ENCODE peak calls at places on chromosome 1, in nine cellular contexts. S is IMR-90; A is uterus; T is pancreas; G is ovary; F is CD4-positive, alpha-beta T cell; L is heart right ventricle; D is foreskin keratinocyte; E is stomach. N is an unnamed sample.

GRCh38 chr1:238099871-238100270 is 209.1 kb upstream of the ZP4 start:
- DNase-seq in S (peak), A (no peak), T (no peak), G (no peak), F (no peak), L (no peak), D (peak), E (no peak), N (no peak)

GRCh38 chr1:26288311-26288941 is 8.5 kb downstream of the SH3BGRL3 start:
- DNase-seq in S (peak), A (no peak), T (no peak), G (no peak), F (no peak), L (no peak), D (no peak), E (no peak), N (no peak)

GRCh38 chr1:219444469-219444868 is 168.4 kb downstream of the ZC3H11B start:
- DNase-seq in S (no peak), A (no peak), T (no peak), G (no peak), F (no peak), L (no peak), D (no peak), E (no peak), N (no peak)

GRCh38 chr1:82019512-82019911 is 218.8 kb downstream of the ADGRL2 start:
- DNase-seq in S (no peak), A (no peak), T (no peak), G (no peak), F (no peak), L (no peak), D (peak), E (no peak), N (no peak)

GRCh38 chr1:44471911-44472439 is 66.9 kb downstream of the RNF220 start:
- DNase-seq in S (no peak), A (no peak), T (no peak), G (no peak), F (no peak), L (no peak), D (no peak), E (no peak), N (no peak)

GRCh38 chr1:232340448-232340847 is 289.5 kb downstream of the SIPA1L2 start:
- DNase-seq in S (no peak), A (no peak), T (no peak), G (no peak), F (no peak), L (no peak), D (peak), E (no peak), N (no peak)

GRCh38 chr1:2314297-2314802 is 77.0 kb downstream of the MORN1 start:
- DNase-seq in S (peak), A (peak), T (peak), G (peak), F (no peak), L (peak), D (no peak), E (peak), N (peak)

GRCh38 chr1:205396972-205397616 is 24.8 kb downstream of the LEMD1 start:
- DNase-seq in S (peak), A (no peak), T (no peak), G (peak), F (no peak), L (no peak), D (peak), E (no peak), N (no peak)

GRCh38 chr1:54814148-54814498 is 13.0 kb upstream of the TTC22 start:
- DNase-seq in S (no peak), A (no peak), T (no peak), G (no peak), F (no peak), L (no peak), D (no peak), E (peak), N (no peak)

GRCh38 chr1:193971595-193971994 is 785.2 kb upstream of the B3GALT2 start:
- DNase-seq in S (peak), A (no peak), T (no peak), G (no peak), F (no peak), L (no peak), D (peak), E (no peak), N (no peak)

GRCh38 chr1:46810596-46810995 is 11.8 kb downstream of the CYP4B1 start:
- DNase-seq in S (no peak), A (no peak), T (no peak), G (no peak), F (no peak), L (no peak), D (no peak), E (no peak), N (no peak)

GRCh38 chr1:230868736-230869385 is 540 bp upstream of the C1orf198 start:
- DNase-seq in S (no peak), A (no peak), T (peak), G (peak), F (no peak), L (no peak), D (peak), E (peak), N (peak)

GRCh38 chr1:150415800-150416199 is 51.9 kb downstream of the RPRD2 start:
- DNase-seq in S (no peak), A (no peak), T (no peak), G (no peak), F (no peak), L (no peak), D (no peak), E (no peak), N (no peak)

GRCh38 chr1:232709339-232709738 is 79.4 kb upstream of the SIPA1L2 start:
- DNase-seq in S (peak), A (no peak), T (no peak), G (no peak), F (no peak), L (no peak), D (no peak), E (no peak), N (no peak)

GRCh38 chr1:86478747-86479146 is 10.0 kb downstream of the CLCA1 start:
- DNase-seq in S (no peak), A (no peak), T (no peak), G (no peak), F (no peak), L (no peak), D (no peak), E (no peak), N (no peak)

GRCh38 chr1:160680399-160680798 is 31.2 kb downstream of the CD48 start:
- DNase-seq in S (no peak), A (no peak), T (no peak), G (no peak), F (no peak), L (no peak), D (no peak), E (no peak), N (no peak)

GRCh38 chr1:105027838-105028471 is 1278.3 kb downstream of the AMY1C start:
- DNase-seq in S (no peak), A (no peak), T (peak), G (no peak), F (no peak), L (no peak), D (no peak), E (no peak), N (no peak)

GRCh38 chr1:204377800-204378608 is 18.3 kb upstream of the PLEKHA6 start:
- DNase-seq in S (no peak), A (no peak), T (peak), G (no peak), F (peak), L (peak), D (peak), E (peak), N (peak)

GRCh38 chr1:119986007-119986497 is 83.4 kb downstream of the NOTCH2 start:
- DNase-seq in S (no peak), A (no peak), T (no peak), G (no peak), F (no peak), L (no peak), D (no peak), E (no peak), N (no peak)

GRCh38 chr1:80436851-80437250 is 1363.9 kb upstream of the ADGRL2 start:
- DNase-seq in S (no peak), A (no peak), T (no peak), G (no peak), F (no peak), L (no peak), D (no peak), E (no peak), N (no peak)

GRCh38 chr1:39672551-39672947 is 642 bp upstream of the NT5C1A start:
- DNase-seq in S (no peak), A (no peak), T (no peak), G (no peak), F (no peak), L (no peak), D (no peak), E (no peak), N (no peak)

DNA sequence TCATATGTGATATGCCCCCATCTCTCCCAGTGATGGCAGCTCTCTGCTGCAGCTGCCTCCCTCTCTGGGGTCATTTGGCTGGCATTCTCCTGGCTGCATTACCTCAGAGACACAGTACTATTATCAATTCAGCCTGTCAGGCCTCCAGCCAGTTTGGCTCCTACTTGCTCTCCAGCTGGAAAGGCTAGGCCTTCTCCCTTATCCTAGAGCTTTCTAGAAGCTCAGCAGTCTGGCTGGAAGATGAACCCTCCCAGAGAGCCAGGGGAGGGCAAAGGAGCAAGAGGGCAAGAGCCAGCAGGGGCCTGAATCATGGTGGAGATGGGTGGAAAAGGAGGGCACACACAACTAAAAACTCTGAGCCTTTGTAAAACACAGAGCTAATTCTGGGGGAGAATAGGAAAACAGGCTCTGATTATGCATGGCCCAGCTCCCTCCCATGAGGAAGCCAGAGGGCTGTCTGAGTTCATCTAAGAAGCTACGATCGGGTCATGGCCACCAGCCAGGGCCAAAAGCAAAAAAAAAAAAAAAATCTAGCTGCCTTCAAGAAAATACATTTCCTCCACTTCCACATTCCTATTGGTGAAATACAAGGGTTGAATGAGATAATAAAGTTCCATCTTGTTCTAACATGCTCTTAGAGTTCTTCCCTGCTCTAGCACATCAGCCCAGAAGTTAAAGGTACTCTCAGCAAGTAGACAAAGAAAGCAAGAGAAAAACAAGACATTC is 8.8 kb downstream of the LAMB3 start:
- DNase-seq in S (no peak), A (peak), T (no peak), G (peak), F (no peak), L (peak), D (peak), E (no peak), N (no peak)
- TF ChIP-seq CTCF in S (no peak), A (no peak), T (no peak), G (no peak), F (no peak), L (no peak), D (peak), E (no peak), N (no peak)

DNA sequence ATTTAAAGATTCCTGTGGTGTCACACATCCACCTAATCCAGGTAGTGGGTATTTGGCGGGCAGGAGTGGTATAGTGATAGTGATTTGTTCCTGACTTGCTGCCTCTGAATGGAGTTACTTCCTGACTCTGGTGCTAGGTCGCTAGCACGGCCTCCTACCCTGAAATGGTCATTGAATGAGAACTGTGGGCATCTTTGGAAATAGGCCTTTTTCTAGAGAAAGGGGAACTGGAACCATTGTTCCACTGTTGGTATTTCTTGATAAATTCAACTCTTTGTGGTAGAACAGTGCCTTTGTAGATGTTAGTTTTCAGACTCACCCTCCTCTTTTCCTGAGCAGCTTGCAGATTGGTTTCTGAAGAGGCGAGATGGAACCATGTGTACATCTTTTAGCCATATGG is 1.5 kb downstream of the QSOX1 start:
- DNase-seq in S (no peak), A (no peak), T (no peak), G (no peak), F (no peak), L (no peak), D (no peak), E (no peak), N (no peak)
- H3K27ac ChIP-seq in S (peak), A (no peak), T (peak), G (no peak), F (no peak), L (no peak), D (no peak), E (peak), N (peak)

DNA sequence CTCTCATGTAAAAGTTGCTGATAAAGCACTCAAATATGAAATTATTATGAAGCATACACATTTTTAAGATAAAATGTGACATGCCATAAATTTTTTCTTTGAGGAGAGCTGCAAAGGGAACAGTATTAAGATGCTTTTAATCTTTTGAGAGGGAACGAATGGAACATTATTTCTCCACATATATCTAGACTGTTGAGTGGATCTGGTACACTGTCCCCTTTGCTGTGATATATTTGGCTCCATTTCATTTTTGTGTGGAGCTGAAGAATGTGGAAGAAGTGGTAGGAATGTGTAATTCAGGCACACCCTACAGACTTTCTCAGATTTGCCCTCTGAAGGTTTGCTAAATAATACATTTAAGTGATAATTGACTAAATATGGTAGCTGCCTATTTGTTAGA is 31.7 kb downstream of the PGM1 start:
- DNase-seq in S (no peak), A (no peak), T (no peak), G (no peak), F (no peak), L (no peak), D (no peak), E (no peak), N (no peak)
- TF ChIP-seq CTCF in S (peak), A (no peak), T (no peak), G (no peak), F (no peak), L (no peak), D (peak), E (no peak), N (peak)

GRCh38 chr1:162004441-162004950 is 19.2 kb downstream of the OLFML2B start:
- DNase-seq in S (no peak), A (no peak), T (no peak), G (no peak), F (no peak), L (no peak), D (no peak), E (no peak), N (no peak)
- H3K27ac ChIP-seq in S (no peak), A (no peak), T (peak), G (no peak), F (no peak), L (no peak), D (no peak), E (no peak), N (no peak)

DNA sequence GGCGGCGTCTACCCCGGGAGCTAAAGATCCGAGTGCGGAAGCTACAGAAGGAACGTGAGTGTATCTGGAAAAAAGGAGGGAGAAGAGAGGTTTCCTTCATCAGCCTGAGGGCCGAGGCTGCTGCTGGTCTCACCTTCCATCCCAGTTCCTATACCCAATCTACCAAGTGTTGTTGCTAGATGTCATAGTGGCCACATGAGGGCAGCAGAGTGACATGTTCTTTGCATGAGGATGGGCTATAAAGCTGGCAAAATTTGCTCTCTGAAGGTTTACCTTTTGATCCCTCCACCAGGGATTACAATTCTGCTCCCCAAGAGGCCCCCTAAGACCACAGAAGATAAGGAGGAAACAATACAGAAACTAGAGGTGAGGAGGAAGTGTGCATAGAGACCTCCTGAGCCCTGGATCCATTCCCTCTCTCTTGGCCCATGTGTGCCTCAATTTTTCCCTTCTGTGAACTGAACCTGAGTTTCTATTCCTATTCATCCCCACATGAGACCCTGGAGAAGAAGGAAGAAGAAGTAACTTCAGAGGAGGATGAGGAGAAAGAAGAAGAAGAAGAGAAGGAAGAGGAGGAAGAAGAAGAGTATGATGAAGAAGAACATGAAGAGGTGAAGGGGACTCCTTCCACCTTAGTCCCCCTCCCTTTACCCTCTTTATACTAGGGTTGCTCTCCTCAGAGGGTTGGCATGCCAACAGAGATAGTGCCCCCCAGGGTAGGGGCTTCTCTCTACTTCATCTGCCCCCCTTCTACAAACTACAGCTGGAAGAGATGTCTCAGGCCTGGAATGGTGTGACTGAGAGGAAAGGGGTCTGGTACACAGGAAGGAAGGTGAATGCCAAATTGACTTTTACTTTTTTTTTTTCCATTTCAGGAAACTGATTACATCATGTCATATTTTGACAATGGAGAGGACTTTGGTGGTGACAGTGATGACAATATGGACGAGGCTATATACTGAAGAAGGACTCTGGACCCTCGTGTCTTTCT is 13.3 kb downstream of the POLR3GL start:
- DNase-seq in S (peak), A (peak), T (peak), G (peak), F (peak), L (no peak), D (peak), E (peak), N (peak)
- TF ChIP-seq CTCF in S (peak), A (peak), T (peak), G (peak), F (peak), L (peak), D (peak), E (peak), N (peak)

N was measured in upper lobe of right lung.